ENCODE peak calls at places on chromosomes 6 and 20, in six cellular contexts. Z, J, G, V, D and P are unnamed samples.

GRCh38 chr6:28280595-28281287 is 631 bp upstream of the PGBD1 start:
- DNase-seq in Z (no peak), J (no peak), G (no peak), V (no peak), D (no peak), P (no peak)

GRCh38 chr20:34560614-34561013 is 2.1 kb downstream of the MAP1LC3A start:
- DNase-seq in Z (no peak), J (no peak), G (no peak), V (no peak), D (no peak), P (no peak)

GRCh38 chr6:68958327-68958726 is 323.2 kb downstream of the ADGRB3 start:
- DNase-seq in Z (no peak), J (no peak), G (no peak), V (no peak), D (no peak), P (no peak)

GRCh38 chr6:13116155-13116554 is 212.2 kb downstream of the TBC1D7 start:
- DNase-seq in Z (no peak), J (no peak), G (no peak), V (no peak), D (no peak), P (no peak)

GRCh38 chr6:54060286-54060685 is 51.0 kb upstream of the MLIP start:
- DNase-seq in Z (no peak), J (no peak), G (no peak), V (no peak), D (no peak), P (no peak)

GRCh38 chr6:106692823-106693216 is 63.4 kb downstream of the QRSL1 start:
- DNase-seq in Z (no peak), J (no peak), G (no peak), V (no peak), D (no peak), P (no peak)

GRCh38 chr6:27864906-27865883 is 47.0 kb downstream of the OR2B2 start:
- DNase-seq in Z (peak; percentile 80), J (peak; percentile 96), G (peak; percentile 59), V (peak; percentile 61), D (peak; percentile 91), P (peak; percentile 97)

GRCh38 chr6:129641344-129641743 is 68.6 kb downstream of the ARHGAP18 start:
- DNase-seq in Z (no peak), J (no peak), G (no peak), V (no peak), D (no peak), P (no peak)

GRCh38 chr20:63567382-63568169 is 6.5 kb downstream of the HELZ2 start:
- DNase-seq in Z (no peak), J (no peak), G (peak; percentile 37), V (peak; percentile 29), D (peak; percentile 79), P (no peak)

GRCh38 chr20:1460275-1460674 is 6.4 kb downstream of the NSFL1C start:
- DNase-seq in Z (no peak), J (no peak), G (no peak), V (no peak), D (no peak), P (no peak)

GRCh38 chr6:27836783-27837635 is 75.2 kb downstream of the OR2B2 start:
- DNase-seq in Z (peak; percentile 43), J (peak; percentile 95), G (peak; percentile 43), V (peak; percentile 43), D (peak; percentile 49), P (peak; percentile 73)

GRCh38 chr6:133286765-133287164 is 45.6 kb downstream of the EYA4 start:
- DNase-seq in Z (no peak), J (no peak), G (no peak), V (no peak), D (peak; percentile 11), P (no peak)

GRCh38 chr6:40877362-40877761 is 161.7 kb downstream of the UNC5CL start:
- DNase-seq in Z (no peak), J (no peak), G (peak; percentile 15), V (no peak), D (no peak), P (no peak)

GRCh38 chr6:42225419-42225818 is 7.8 kb upstream of the MRPS10 start:
- DNase-seq in Z (no peak), J (no peak), G (no peak), V (no peak), D (no peak), P (no peak)

GRCh38 chr6:132142768-132143167 is 191.6 kb upstream of the CCN2 start:
- DNase-seq in Z (no peak), J (no peak), G (no peak), V (no peak), D (no peak), P (no peak)

GRCh38 chr6:3723966-3724365 is 27.5 kb downstream of the PXDC1 start:
- DNase-seq in Z (no peak), J (no peak), G (no peak), V (no peak), D (no peak), P (no peak)

GRCh38 chr6:2037230-2037926 is 208.0 kb downstream of the GMDS start:
- DNase-seq in Z (no peak), J (no peak), G (no peak), V (no peak), D (no peak), P (no peak)

GRCh38 chr6:17394192-17394611 is 807 bp downstream of the CAP2 start:
- DNase-seq in Z (peak; percentile 56), J (no peak), G (no peak), V (no peak), D (no peak), P (no peak)

GRCh38 chr6:4371207-4371921 is 236.0 kb upstream of the ECI2 start:
- DNase-seq in Z (no peak), J (no peak), G (no peak), V (no peak), D (no peak), P (peak; percentile 62)

GRCh38 chr20:62524486-62524885 is 48.7 kb upstream of the GATA5 start:
- DNase-seq in Z (no peak), J (no peak), G (no peak), V (no peak), D (no peak), P (no peak)

GRCh38 chr6:99495466-99495865 is 19.8 kb downstream of the USP45 start:
- DNase-seq in Z (no peak), J (no peak), G (no peak), V (no peak), D (no peak), P (no peak)

GRCh38 chr6:110628330-110628729 is 151.9 kb upstream of the SLC22A16 start:
- DNase-seq in Z (no peak), J (no peak), G (no peak), V (no peak), D (no peak), P (peak; percentile 23)

GRCh38 chr20:53737404-53738038 is 143.9 kb upstream of the ZNF217 start:
- DNase-seq in Z (no peak), J (no peak), G (no peak), V (no peak), D (no peak), P (no peak)

GRCh38 chr20:41483553-41483930 is 116.9 kb upstream of the EMILIN3 start:
- DNase-seq in Z (no peak), J (no peak), G (no peak), V (no peak), D (no peak), P (no peak)

GRCh38 chr6:128327890-128328289 is 192.5 kb downstream of the PTPRK start:
- DNase-seq in Z (no peak), J (no peak), G (peak; percentile 0), V (no peak), D (peak; percentile 4), P (no peak)

GRCh38 chr20:43776691-43777090 is 49.9 kb upstream of the GTSF1L start:
- DNase-seq in Z (no peak), J (no peak), G (no peak), V (no peak), D (no peak), P (no peak)

GRCh38 chr6:156889469-156889868 is 112.3 kb downstream of the ARID1B start:
- DNase-seq in Z (no peak), J (peak; percentile 14), G (no peak), V (no peak), D (no peak), P (no peak)

GRCh38 chr20:32534661-32535240 is 50.4 kb downstream of the NOL4L start:
- DNase-seq in Z (no peak), J (no peak), G (no peak), V (peak; percentile 62), D (peak; percentile 43), P (no peak)

GRCh38 chr6:163944897-163945296 is 530.4 kb downstream of the QKI start:
- DNase-seq in Z (no peak), J (no peak), G (no peak), V (no peak), D (no peak), P (no peak)

GRCh38 chr20:58078741-58079522 is 149.5 kb downstream of the ANKRD60 start:
- DNase-seq in Z (no peak), J (no peak), G (no peak), V (no peak), D (no peak), P (peak; percentile 63)

GRCh38 chr6:37499433-37500293 is at the start of gene CCDC167:
- DNase-seq in Z (peak; percentile 95), J (peak; percentile 98), G (peak; percentile 98), V (peak; percentile 93), D (peak; percentile 93), P (peak; percentile 94)

GRCh38 chr20:371755-372542 is 8.6 kb upstream of the TRIB3 start:
- DNase-seq in Z (no peak), J (peak; percentile 32), G (no peak), V (no peak), D (no peak), P (peak; percentile 74)

GRCh38 chr6:83474309-83474708 is 38.0 kb upstream of the PRSS35 start:
- DNase-seq in Z (no peak), J (peak; percentile 45), G (no peak), V (no peak), D (no peak), P (no peak)

GRCh38 chr6:19892250-19892649 is 55.1 kb downstream of the ID4 start:
- DNase-seq in Z (no peak), J (peak; percentile 99), G (no peak), V (no peak), D (no peak), P (no peak)

GRCh38 chr6:168092541-168092940 is 13.5 kb upstream of the FRMD1 start:
- DNase-seq in Z (no peak), J (no peak), G (no peak), V (no peak), D (no peak), P (no peak)

GRCh38 chr6:14540276-14540675 is 422.7 kb downstream of the CD83 start:
- DNase-seq in Z (no peak), J (no peak), G (no peak), V (no peak), D (no peak), P (peak; percentile 47)